ENCODE peak calls at places on chromosomes 3 and 15, in four cellular contexts. T is HFFc6, N is choroid plexus epithelial cell, O is NCI-H774. F is an unnamed sample.

GRCh38 chr3:7506606-7507180 is 645.8 kb downstream of the GRM7 start:
- DNase-seq in T (no peak), N (no peak), O (no peak), F (no peak)

GRCh38 chr3:122560680-122561079 is 3.4 kb downstream of the PARP9 start:
- DNase-seq in T (peak), N (peak), O (peak), F (peak)

GRCh38 chr15:39251413-39252197 is 329.3 kb upstream of the THBS1 start:
- DNase-seq in T (no peak), N (no peak), O (no peak), F (peak)

GRCh38 chr15:77144492-77145070 is 73.7 kb upstream of the TSPAN3 start:
- DNase-seq in T (peak), N (peak), O (no peak), F (peak)

GRCh38 chr3:20683912-20684311 is 497.9 kb upstream of the SGO1 start:
- DNase-seq in T (peak), N (peak), O (no peak), F (peak)

GRCh38 chr3:152097770-152098169 is 171.0 kb upstream of the MBNL1 start:
- DNase-seq in T (no peak), N (peak), O (no peak), F (no peak)

GRCh38 chr15:61195116-61196002 is 33.7 kb downstream of the RORA start:
- DNase-seq in T (peak), N (peak), O (peak), F (peak)

GRCh38 chr3:179811321-179812095 is 158.7 kb downstream of the USP13 start:
- DNase-seq in T (peak), N (peak), O (peak), F (peak)

GRCh38 chr3:122258757-122259371 is 66.2 kb upstream of the CSTA start:
- DNase-seq in T (peak), N (peak), O (peak), F (peak)

GRCh38 chr3:152587861-152588260 is 247.1 kb upstream of the P2RY1 start:
- DNase-seq in T (no peak), N (no peak), O (no peak), F (no peak)

GRCh38 chr15:68732451-68732850 is 88.2 kb downstream of the ANP32A start:
- DNase-seq in T (no peak), N (no peak), O (no peak), F (no peak)

GRCh38 chr3:52846427-52846983 is 11.7 kb upstream of the MUSTN1 start:
- DNase-seq in T (no peak), N (no peak), O (no peak), F (no peak)

GRCh38 chr3:65439641-65440040 is 599.1 kb downstream of the MAGI1 start:
- DNase-seq in T (peak), N (peak), O (no peak), F (peak)

GRCh38 chr15:58523634-58524033 is 91.8 kb downstream of the LIPC start:
- DNase-seq in T (no peak), N (no peak), O (no peak), F (no peak)

GRCh38 chr15:85890620-85890980 is 95.9 kb upstream of the KLHL25 start:
- DNase-seq in T (no peak), N (no peak), O (no peak), F (no peak)

GRCh38 chr15:88612186-88612796 is 8.8 kb upstream of the AEN start:
- DNase-seq in T (no peak), N (no peak), O (no peak), F (no peak)

GRCh38 chr3:20776717-20777116 is 590.7 kb upstream of the SGO1 start:
- DNase-seq in T (no peak), N (no peak), O (no peak), F (no peak)

GRCh38 chr3:87413821-87414220 is 137.4 kb upstream of the POU1F1 start:
- DNase-seq in T (no peak), N (peak), O (no peak), F (peak)

GRCh38 chr3:126005951-126006350 is 37.0 kb downstream of the ROPN1B start:
- DNase-seq in T (peak), N (peak), O (no peak), F (peak)

GRCh38 chr3:13500133-13500885 is 20.2 kb downstream of the HDAC11 start:
- DNase-seq in T (no peak), N (peak), O (no peak), F (no peak)

GRCh38 chr15:41161336-41161735 is 45.3 kb upstream of the INO80 start:
- DNase-seq in T (no peak), N (peak), O (no peak), F (peak)

GRCh38 chr3:49805367-49805782 is 2.3 kb downstream of the INKA1 start:
- DNase-seq in T (no peak), N (peak), O (no peak), F (peak)

GRCh38 chr3:118991775-118992174 is 42.9 kb downstream of the IGSF11 start:
- DNase-seq in T (no peak), N (no peak), O (no peak), F (no peak)

GRCh38 chr3:106813742-106814141 is 563.5 kb upstream of the CCDC54 start:
- DNase-seq in T (no peak), N (no peak), O (no peak), F (peak)

F was measured in fibroblast of the aortic adventitia.